ENCODE peak calls at places on chromosome 22, in four cellular contexts. D is GM23338, R is endothelial cell, T is BE2C. X is an unnamed sample.

GRCh38 chr22:36816635-36817428 is at the start of gene PVALB:
- DNase-seq in R (peak), T (peak), D (peak), X (no peak)

GRCh38 chr22:30040499-30041055 is 39.7 kb upstream of the HORMAD2 start:
- DNase-seq in D (no peak), T (no peak), R (no peak), X (no peak)

GRCh38 chr22:41050873-41051272 is 41.5 kb upstream of the EP300 start:
- DNase-seq in R (no peak), T (no peak), D (no peak), X (no peak)

GRCh38 chr22:50112151-50113118 is 22.6 kb downstream of the MOV10L1 start:
- DNase-seq in D (no peak), R (peak), T (no peak), X (no peak)

GRCh38 chr22:16721969-16722368 is 103.2 kb downstream of the XKR3 start:
- DNase-seq in T (no peak), D (no peak), R (no peak), X (no peak)

GRCh38 chr22:22038178-22038880 is 55.7 kb upstream of the TOP3B start:
- DNase-seq in D (no peak), T (no peak), R (no peak), X (no peak)

GRCh38 chr22:41382098-41382578 is 396 bp downstream of the TEF start:
- DNase-seq in T (no peak), D (peak), R (peak), X (no peak)

GRCh38 chr22:35611891-35612576 is 5.1 kb downstream of the MB start:
- DNase-seq in T (no peak), D (no peak), R (no peak), X (no peak)

GRCh38 chr22:44807915-44808690 is 55.7 kb downstream of the ARHGAP8 start:
- DNase-seq in T (peak), R (peak), D (peak), X (peak)

GRCh38 chr22:44389926-44390925 is 77.5 kb upstream of the SHISAL1 start:
- DNase-seq in R (no peak), D (no peak), T (peak), X (no peak)

GRCh38 chr22:35970601-35971417 is 57.8 kb downstream of the RBFOX2 start:
- DNase-seq in T (no peak), R (no peak), D (no peak), X (no peak)

GRCh38 chr22:49621601-49622210 is 206.0 kb downstream of the BRD1 start:
- DNase-seq in T (no peak), R (no peak), D (no peak), X (no peak)

GRCh38 chr22:36853407-36854099 is 7.3 kb upstream of the NCF4 start:
- DNase-seq in R (peak), D (peak), T (peak), X (peak)

GRCh38 chr22:36768141-36768540 is 7.8 kb downstream of the IFT27 start:
- DNase-seq in D (no peak), R (no peak), T (peak), X (peak)

GRCh38 chr22:17284917-17285316 is 65.7 kb upstream of the ADA2 start:
- DNase-seq in R (no peak), D (no peak), T (no peak), X (no peak)

GRCh38 chr22:42296381-42296853 is 26.0 kb upstream of the TCF20 start:
- DNase-seq in R (no peak), D (peak), T (peak), X (no peak)

GRCh38 chr22:29040385-29041275 is 21.0 kb downstream of the C22orf31 start:
- DNase-seq in T (peak), R (peak), D (peak), X (peak)

GRCh38 chr22:17087176-17088131 is 2.7 kb downstream of the IL17RA start:
- DNase-seq in T (no peak), R (no peak), D (no peak), X (no peak)

GRCh38 chr22:48743601-48744282 is 1083.9 kb downstream of the BRD1 start:
- DNase-seq in R (no peak), T (no peak), D (no peak), X (no peak)

GRCh38 chr22:26892401-26893033 is 235.1 kb downstream of the MIAT start:
- DNase-seq in T (peak), D (no peak), R (no peak), X (peak)

GRCh38 chr22:23608583-23608982 is 23.5 kb downstream of the DRICH1 start:
- DNase-seq in D (peak), T (no peak), R (peak), X (peak)

GRCh38 chr22:36386900-36387663 is 685 bp downstream of the MYH9 start:
- DNase-seq in R (peak), T (peak), D (peak), X (no peak)

GRCh38 chr22:19448076-19448607 is 631 bp upstream of the C22orf39 start:
- DNase-seq in R (peak), D (peak), T (peak), X (peak)

GRCh38 chr22:41512421-41513194 is 31.7 kb downstream of the POLR3H start:
- DNase-seq in T (peak), R (no peak), D (peak), X (peak)

GRCh38 chr22:23070418-23071162 is at the start of gene GNAZ:
- DNase-seq in D (peak), T (peak), R (peak), X (peak)

GRCh38 chr22:33018232-33018864 is 39.8 kb downstream of the SYN3 start:
- DNase-seq in T (peak), R (peak), D (peak), X (peak)